ENCODE peak calls at places on chromosome 12, in nine cellular contexts. M is neural progenitor cell, J is glutamatergic neuron, O is lung, W is thoracic aorta, R is upper lobe of left lung, I is AG09319, N is AG04450, Y is MCF 10A. G is an unnamed sample.

GRCh38 chr12:58803893-58804292 is 116.4 kb downstream of the LRIG3 start:
- DNase-seq in I (peak; percentile 65), Y (peak; percentile 81), N (peak; percentile 59), J (no peak), M (no peak), W (no peak), O (no peak), R (no peak), G (no peak)

GRCh38 chr12:45216297-45216982 is 545 bp downstream of the ANO6 start:
- DNase-seq in I (no peak), W (no peak), N (no peak), Y (peak; percentile 55), M (peak; percentile 81), O (peak; percentile 41), R (peak; percentile 69), J (peak; percentile 79), G (peak; percentile 55)

GRCh38 chr12:12048714-12049113 is 22.0 kb upstream of the BCL2L14 start:
- DNase-seq in O (no peak), I (no peak), R (no peak), W (no peak), N (no peak), M (no peak), Y (no peak), J (no peak), G (no peak)

GRCh38 chr12:31005944-31006361 is 67.7 kb upstream of the DDX11 start:
- DNase-seq in R (no peak), Y (peak; percentile 68), N (no peak), O (no peak), I (no peak), M (no peak), W (no peak), J (no peak), G (no peak)

GRCh38 chr12:67331123-67331522 is 62.0 kb downstream of the CAND1 start:
- DNase-seq in O (no peak), N (no peak), Y (no peak), I (no peak), W (no peak), R (no peak), J (no peak), M (no peak), G (no peak)

GRCh38 chr12:17304503-17305347 is 698.8 kb upstream of the LMO3 start:
- DNase-seq in M (no peak), N (no peak), O (no peak), Y (peak; percentile 60), W (no peak), J (no peak), R (no peak), I (no peak), G (no peak)

GRCh38 chr12:51798507-51798906 is 50.0 kb downstream of the FIGNL2 start:
- DNase-seq in O (no peak), W (no peak), N (no peak), I (no peak), R (no peak), J (no peak), M (no peak), Y (no peak), G (no peak)

GRCh38 chr12:118219106-118219505 is 83.2 kb downstream of the PEBP1 start:
- DNase-seq in I (no peak), R (no peak), Y (no peak), J (no peak), O (no peak), M (no peak), W (no peak), N (no peak), G (no peak)

GRCh38 chr12:10331642-10332239 is 24.1 kb downstream of the KLRD1 start:
- DNase-seq in N (peak; percentile 16), Y (peak; percentile 72), R (no peak), I (peak; percentile 15), W (no peak), M (peak; percentile 72), O (no peak), J (no peak), G (no peak)

GRCh38 chr12:43284441-43284840 is 267.6 kb downstream of the ADAMTS20 start:
- DNase-seq in O (no peak), J (no peak), R (no peak), W (no peak), I (no peak), Y (peak; percentile 18), N (no peak), M (no peak), G (no peak)

GRCh38 chr12:87676726-87677125 is 352.5 kb downstream of the C12orf50 start:
- DNase-seq in N (no peak), R (no peak), M (no peak), O (no peak), J (no peak), Y (peak; percentile 45), W (no peak), I (no peak), G (no peak)

GRCh38 chr12:84877340-84877739 is 35.3 kb downstream of the SLC6A15 start:
- DNase-seq in R (no peak), W (no peak), I (no peak), J (no peak), Y (no peak), N (no peak), M (no peak), O (no peak), G (no peak)

GRCh38 chr12:76915381-76916169 is 36.8 kb upstream of the CSRP2 start:
- DNase-seq in I (no peak), R (no peak), O (no peak), J (no peak), N (no peak), W (no peak), Y (peak; percentile 17), M (no peak), G (no peak)

GRCh38 chr12:44385964-44386363 is 490.2 kb downstream of the NELL2 start:
- DNase-seq in Y (no peak), R (no peak), N (no peak), I (no peak), M (no peak), O (no peak), W (no peak), J (no peak), G (no peak)

GRCh38 chr12:68406134-68406576 is 74.0 kb upstream of the MDM1 start:
- DNase-seq in R (peak; percentile 93), N (peak; percentile 65), M (peak; percentile 24), J (no peak), W (peak; percentile 19), O (peak; percentile 86), Y (peak; percentile 91), I (peak; percentile 82), G (no peak)
- TF ChIP-seq CTCF in R (peak; percentile 44), N (peak; percentile 62), M (peak; percentile 42), J (no peak), W (peak; percentile 33), O (no peak), Y (peak; percentile 21), I (peak; percentile 50), G (no peak)

GRCh38 chr12:62006076-62006732 is 254.0 kb upstream of the USP15 start:
- DNase-seq in W (no peak), I (peak; percentile 0), R (no peak), J (peak; percentile 18), N (no peak), M (peak; percentile 56), O (no peak), Y (peak; percentile 63), G (no peak)
- TF ChIP-seq CTCF in W (peak; percentile 52), I (peak; percentile 71), R (peak; percentile 51), J (peak; percentile 84), N (peak; percentile 73), M (peak; percentile 87), O (no peak), Y (peak; percentile 53), G (no peak)

DNA sequence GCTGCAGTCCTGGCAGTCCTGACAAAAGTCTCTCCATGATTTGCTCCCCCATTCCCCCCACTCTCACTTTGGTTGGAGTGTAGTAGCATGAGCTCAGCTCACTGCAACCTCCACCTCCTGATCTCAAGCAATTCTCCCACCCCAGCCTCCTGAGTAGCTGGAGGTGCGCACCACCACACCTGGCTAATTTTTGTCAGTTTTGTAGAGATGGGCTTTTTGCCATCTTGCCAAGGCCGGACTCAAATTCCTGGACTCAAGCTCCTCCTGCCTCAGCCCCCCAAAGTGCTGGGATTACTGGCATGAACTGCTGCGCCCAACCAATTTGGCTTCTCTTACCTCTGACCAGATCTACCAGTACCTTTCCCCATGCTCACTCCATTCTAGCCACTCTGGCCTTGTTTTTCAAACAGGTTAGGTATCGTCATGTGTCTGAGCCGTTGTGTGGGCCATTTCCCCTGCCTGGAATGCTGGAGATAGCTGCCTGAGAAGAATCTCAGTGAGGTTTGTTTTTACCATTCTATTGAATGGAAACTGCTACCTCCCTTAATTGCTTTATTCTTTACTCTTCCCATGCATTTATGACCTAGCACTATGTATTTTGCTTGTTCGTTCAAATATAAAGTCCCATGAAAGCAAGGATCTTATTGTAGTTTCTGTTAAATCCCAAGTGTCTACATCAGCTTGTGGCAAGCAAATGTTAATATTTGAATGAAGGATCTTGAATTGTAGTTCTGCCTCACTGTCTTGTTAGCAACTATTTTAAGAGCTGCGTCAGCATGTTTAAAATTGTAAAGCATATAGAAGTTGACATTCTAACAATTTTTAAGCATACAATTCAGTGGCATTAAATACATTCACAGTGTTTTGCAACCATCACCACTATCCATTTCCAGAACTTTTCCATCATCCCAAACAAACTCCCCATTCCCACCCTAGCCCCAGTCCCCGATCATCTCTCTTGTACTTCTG is 39.7 kb downstream of the CPSF6 start:
- DNase-seq in I (no peak), Y (no peak), J (no peak), M (no peak), N (no peak), R (no peak), O (no peak), W (no peak), G (no peak)
- TF ChIP-seq CTCF in I (no peak), Y (no peak), J (no peak), M (no peak), N (no peak), R (no peak), O (no peak), W (no peak), G (no peak)

DNA sequence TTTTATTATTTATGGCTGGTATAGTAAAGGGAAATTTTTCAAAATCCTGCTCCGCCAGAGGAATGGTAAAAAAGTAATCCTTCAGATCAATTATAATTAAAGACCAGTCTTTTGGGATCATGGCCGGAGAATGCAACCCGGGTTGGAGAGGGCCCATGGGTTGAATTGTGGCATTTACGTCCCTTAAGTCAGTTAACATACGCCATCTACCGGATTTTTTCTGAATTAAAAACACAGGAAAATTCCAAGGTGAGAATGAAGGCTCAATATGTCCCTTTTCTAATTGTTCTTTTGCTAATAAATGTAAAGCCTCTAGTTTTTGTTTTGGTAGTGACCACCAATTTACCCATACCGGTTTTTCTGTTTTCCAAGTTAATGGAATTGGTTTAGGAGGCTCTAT is 602.8 kb downstream of the ALG10 start:
- DNase-seq in Y (peak; percentile 37), R (no peak), J (no peak), M (no peak), N (no peak), O (no peak), W (no peak), I (no peak), G (no peak)
- TF ChIP-seq CTCF in Y (peak; percentile 37), R (no peak), J (peak; percentile 21), M (no peak), N (no peak), O (no peak), W (no peak), I (no peak), G (no peak)